ENCODE peak calls at places on chromosomes 12 and 14, in four cellular contexts. B is mesenchymal stem cell, I is H9, O is IMR-90. X is an unnamed sample.

GRCh38 chr12:121974026-121974985 is 47.4 kb upstream of the BCL7A start:
- DNase-seq in B (no peak), I (no peak), O (no peak), X (no peak)

GRCh38 chr14:53967606-53968005 is 11.0 kb upstream of the BMP4 start:
- DNase-seq in B (peak; percentile 19), I (no peak), O (no peak), X (no peak)

GRCh38 chr12:95837240-95838038 is 21.3 kb upstream of the SNRPF start:
- DNase-seq in B (no peak), I (no peak), O (no peak), X (no peak)

GRCh38 chr12:101924647-101925046 is 47.3 kb downstream of the DRAM1 start:
- DNase-seq in B (peak; percentile 43), I (no peak), O (peak; percentile 46), X (peak; percentile 51)

GRCh38 chr12:29778531-29778930 is 5.2 kb downstream of the TMTC1 start:
- DNase-seq in B (no peak), I (no peak), O (no peak), X (no peak)

GRCh38 chr12:66516133-66516532 is 162.7 kb downstream of the GRIP1 start:
- DNase-seq in B (peak; percentile 2), I (no peak), O (no peak), X (no peak)

GRCh38 chr12:27851311-27851710 is 71.3 kb upstream of the MANSC4 start:
- DNase-seq in B (no peak), I (no peak), O (no peak), X (no peak)

GRCh38 chr14:90558041-90558982 is 161.5 kb downstream of the CALM1 start:
- DNase-seq in B (no peak), I (no peak), O (no peak), X (no peak)

GRCh38 chr14:77612011-77612620 is 4.3 kb downstream of the SPTLC2 start:
- DNase-seq in B (peak; percentile 50), I (no peak), O (peak; percentile 71), X (peak; percentile 21)

GRCh38 chr12:25082628-25083027 is 112.3 kb downstream of the DNAI7 start:
- DNase-seq in B (no peak), I (no peak), O (no peak), X (no peak)

GRCh38 chr14:99209409-99209808 is 62.6 kb downstream of the BCL11B start:
- DNase-seq in B (no peak), I (no peak), O (no peak), X (peak; percentile 22)

GRCh38 chr14:33668066-33668465 is 282.8 kb downstream of the EGLN3 start:
- DNase-seq in B (no peak), I (no peak), O (peak; percentile 11), X (no peak)

GRCh38 chr12:57430117-57430930 is 519 bp downstream of the R3HDM2 start:
- DNase-seq in B (peak; percentile 63), I (peak; percentile 67), O (peak; percentile 34), X (peak; percentile 71)

GRCh38 chr12:109981311-109981710 is 14.9 kb downstream of the GIT2 start:
- DNase-seq in B (no peak), I (no peak), O (no peak), X (no peak)

GRCh38 chr12:3562484-3562883 is 71.5 kb downstream of the PRMT8 start:
- DNase-seq in B (no peak), I (no peak), O (no peak), X (no peak)

GRCh38 chr12:47017901-47018479 is 61.4 kb upstream of the PCED1B start:
- DNase-seq in B (no peak), I (no peak), O (peak; percentile 28), X (no peak)

GRCh38 chr12:121400332-121401139 is 618 bp downstream of the RNF34 start:
- DNase-seq in B (peak; percentile 69), I (peak; percentile 55), O (peak; percentile 47), X (peak; percentile 56)

GRCh38 chr12:121794532-121795028 is 1.1 kb upstream of the RHOF start:
- DNase-seq in B (no peak), I (no peak), O (no peak), X (no peak)

GRCh38 chr12:132137483-132138125 is 6.5 kb downstream of the DDX51 start:
- DNase-seq in B (no peak), I (no peak), O (no peak), X (no peak)

GRCh38 chr12:69714542-69714941 is 15.4 kb upstream of the BEST3 start:
- DNase-seq in B (no peak), I (no peak), O (no peak), X (no peak)

GRCh38 chr12:50579757-50580267 is 75.0 kb downstream of the DIP2B start:
- DNase-seq in B (no peak), I (no peak), O (peak; percentile 60), X (no peak)

GRCh38 chr12:32217354-32218310 is 111.0 kb downstream of the BICD1 start:
- DNase-seq in B (no peak), I (no peak), O (peak; percentile 85), X (peak; percentile 9)

GRCh38 chr12:123075591-123076171 is 75.2 kb downstream of the PITPNM2 start:
- DNase-seq in B (peak; percentile 57), I (peak; percentile 83), O (no peak), X (peak; percentile 96)

GRCh38 chr14:100438678-100439592 is 115.8 kb downstream of the SLC25A47 start:
- DNase-seq in B (peak; percentile 72), I (no peak), O (peak; percentile 89), X (peak; percentile 95)

GRCh38 chr14:51498411-51499227 is 153.1 kb upstream of the FRMD6 start:
- DNase-seq in B (no peak), I (no peak), O (no peak), X (no peak)

GRCh38 chr14:104315625-104316024 is 177.2 kb downstream of the KIF26A start:
- DNase-seq in B (no peak), I (peak; percentile 11), O (no peak), X (no peak)

GRCh38 chr14:104542871-104543830 is 36.4 kb upstream of the C14orf180 start:
- DNase-seq in B (no peak), I (no peak), O (no peak), X (no peak)

GRCh38 chr12:124813782-124814181 is 49.9 kb downstream of the SCARB1 start:
- DNase-seq in B (no peak), I (no peak), O (no peak), X (no peak)

GRCh38 chr14:22176930-22177329 is 412.1 kb downstream of the DAD1 start:
- DNase-seq in B (no peak), I (no peak), O (no peak), X (no peak)

DNA sequence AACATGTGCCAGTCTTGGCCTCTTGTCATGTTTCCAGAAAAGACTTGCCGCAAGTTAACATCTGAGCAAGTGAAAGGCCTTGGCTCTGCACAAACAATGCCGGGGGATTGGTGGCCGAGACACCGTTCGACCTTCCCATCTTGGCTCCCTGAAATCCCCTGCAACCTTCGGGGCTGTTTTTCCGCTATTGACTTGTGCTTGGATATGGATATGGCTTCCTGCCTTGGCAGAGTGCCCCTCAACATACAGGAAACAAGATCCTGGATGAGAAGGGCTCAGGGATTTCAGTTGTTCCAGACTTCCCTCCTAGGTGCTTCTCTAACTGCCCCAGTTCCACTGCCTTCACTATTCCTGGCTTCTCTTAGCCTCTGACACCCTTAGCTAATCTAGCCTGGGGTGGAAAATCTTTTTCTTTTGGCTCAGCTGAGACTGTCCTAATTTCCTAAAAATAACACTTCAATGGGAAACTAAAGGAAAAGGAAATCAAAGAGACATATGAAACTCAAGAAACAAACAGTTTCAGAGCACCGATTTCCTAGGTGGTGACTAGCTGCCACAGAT is 33.8 kb downstream of the RDH12 start:
- DNase-seq in B (no peak), I (no peak), O (no peak), X (no peak)
- H3K14ac ChIP-seq in B (no peak overlapping the region), I (no peak overlapping the region), O (no peak overlapping the region), X (no peak overlapping the region)

GRCh38 chr12:53676715-53677611 is 1.1 kb upstream of the ATP5MC2 start:
- DNase-seq in B (peak; percentile 44), I (peak; percentile 82), O (peak; percentile 32), X (no peak)

GRCh38 chr12:53675701-53676607 is at the start of gene ATP5MC2:
- DNase-seq in B (peak; percentile 98), I (peak; percentile 100), O (peak; percentile 99), X (peak; percentile 100)

GRCh38 chr12:53674977-53675700 is 744 bp downstream of the ATP5MC2 start:
- DNase-seq in B (no peak), I (no peak), O (no peak), X (no peak)

GRCh38 chr12:53683494-53683893 is 7.6 kb upstream of the ATP5MC2 start:
- DNase-seq in B (no peak), I (no peak), O (no peak), X (no peak)

DNA sequence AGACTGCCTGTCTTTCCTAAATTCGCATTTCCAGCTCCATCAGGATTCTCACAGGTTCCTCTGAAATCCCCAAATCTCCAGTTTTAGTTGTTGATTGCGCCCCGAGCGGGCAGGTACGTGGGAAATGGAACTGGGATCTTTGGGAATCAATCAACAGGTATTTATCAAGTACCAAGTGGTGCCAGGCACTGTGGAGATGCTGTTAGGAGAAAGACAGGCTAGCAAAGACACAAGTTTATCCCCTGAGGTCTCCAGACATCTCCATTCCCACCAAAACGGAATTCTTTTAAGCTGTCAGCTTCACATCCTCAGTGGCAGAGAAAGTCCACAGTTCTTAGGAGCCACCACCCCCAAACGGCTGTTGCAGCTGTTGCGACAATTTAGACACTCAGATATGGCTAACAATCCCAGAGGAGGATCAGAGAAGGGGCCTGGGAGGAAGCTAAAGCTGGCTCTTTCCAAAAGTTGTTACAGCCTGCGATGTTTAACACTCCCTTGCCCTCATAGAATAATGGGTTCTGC is 1.8 kb upstream of the ATP5MC2 start:
- DNase-seq in B (no peak), I (no peak), O (no peak), X (no peak)
- H2BK120ac ChIP-seq in B (peak overlapping the region; percentile 86), I (no peak overlapping the region), O (peak overlapping the region; percentile 7), X (no peak overlapping the region)

GRCh38 chr12:103854372-103854973 is 13.4 kb upstream of the NT5DC3 start:
- DNase-seq in B (no peak), I (no peak), O (no peak), X (no peak)

GRCh38 chr12:103855036-103855712 is 14.1 kb upstream of the NT5DC3 start:
- DNase-seq in B (peak; percentile 68), I (no peak), O (peak; percentile 85), X (no peak)

GRCh38 chr12:103850429-103850828 is 9.4 kb upstream of the NT5DC3 start:
- DNase-seq in B (no peak), I (no peak), O (no peak), X (no peak)

GRCh38 chr12:103851127-103851526 is 10.1 kb upstream of the NT5DC3 start:
- DNase-seq in B (no peak), I (no peak), O (peak; percentile 49), X (no peak)

DNA sequence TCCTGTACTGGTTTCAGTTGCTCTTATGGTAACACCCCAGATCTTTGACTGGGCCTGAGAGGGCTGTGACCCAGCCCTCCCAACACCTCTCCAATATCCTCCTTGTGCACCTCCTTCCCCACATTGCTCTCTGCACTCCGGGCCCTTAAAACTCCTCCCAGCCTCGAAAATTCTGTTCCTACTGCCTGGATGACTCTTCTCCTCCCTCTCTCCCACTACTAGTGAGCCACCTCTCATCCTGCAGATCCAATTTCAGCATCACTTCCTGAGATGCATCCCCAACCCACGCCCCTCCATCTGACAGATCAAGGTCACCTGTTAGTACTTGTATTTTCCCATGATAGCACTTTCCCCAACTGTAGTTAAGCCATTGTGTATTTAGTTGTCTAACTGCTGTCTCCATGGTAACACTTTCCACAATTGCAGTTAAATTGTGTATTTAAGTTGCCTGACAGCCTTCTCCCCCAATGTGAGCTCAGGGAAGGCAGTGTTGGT is 11.5 kb upstream of the NT5DC3 start:
- DNase-seq in B (peak; percentile 84), I (no peak), O (peak; percentile 54), X (no peak)
- H2AK5ac ChIP-seq in B (no peak overlapping the region), I (no peak overlapping the region), O (no peak overlapping the region), X (no peak overlapping the region)

GRCh38 chr14:79299162-79299561 is 912.1 kb downstream of the DIO2 start:
- DNase-seq in B (no peak), I (no peak), O (no peak), X (no peak)
- H3K14ac ChIP-seq in B (no peak overlapping the region), I (no peak overlapping the region), O (no peak overlapping the region), X (no peak overlapping the region)

GRCh38 chr14:36518031-36518585 is 1.9 kb downstream of the NKX2-1 start:
- DNase-seq in B (no peak), I (no peak), O (no peak), X (no peak)
- H2BK120ac ChIP-seq in B (no peak overlapping the region), I (no peak overlapping the region), O (no peak overlapping the region), X (no peak overlapping the region)

X was measured in trophoblast cell.